ENCODE peak calls at places on chromosomes 16 and 17, in seven cellular contexts. Y is dorsolateral prefrontal cortex, L is uterus, V is astrocyte of the spinal cord, E is fibroblast of pulmonary artery, B is Peyer's patch, N is cardiac fibroblast. C is an unnamed sample.

GRCh38 chr17:10879110-10879509 is 41.2 kb upstream of the PIRT start:
- DNase-seq in Y (peak), L (no peak), V (no peak), E (peak), B (no peak), N (peak), C (no peak)

GRCh38 chr17:67717192-67717623 is 528 bp upstream of the NOL11 start:
- DNase-seq in Y (no peak), L (no peak), V (peak), E (no peak), B (no peak), N (no peak), C (no peak)

GRCh38 chr16:52597772-52598483 is 51.0 kb upstream of the TOX3 start:
- DNase-seq in Y (no peak), L (no peak), V (no peak), E (no peak), B (no peak), N (no peak), C (no peak)

GRCh38 chr17:75130059-75130631 is 1.4 kb downstream of the NT5C start:
- DNase-seq in Y (no peak), L (no peak), V (no peak), E (no peak), B (no peak), N (no peak), C (no peak)

GRCh38 chr17:75872434-75873351 is 5.7 kb downstream of the TRIM47 start:
- DNase-seq in Y (no peak), L (peak), V (peak), E (peak), B (peak), N (peak), C (no peak)

GRCh38 chr17:59399914-59400313 is 68.5 kb downstream of the YPEL2 start:
- DNase-seq in Y (no peak), L (no peak), V (no peak), E (no peak), B (no peak), N (no peak), C (no peak)

GRCh38 chr16:80554037-80554436 is 13.2 kb downstream of the DYNLRB2 start:
- DNase-seq in Y (no peak), L (no peak), V (no peak), E (no peak), B (no peak), N (no peak), C (no peak)

GRCh38 chr16:57764341-57765159 is 29.0 kb downstream of the KATNB1 start:
- DNase-seq in Y (peak), L (no peak), V (peak), E (peak), B (no peak), N (peak), C (peak)

GRCh38 chr17:44382917-44383316 is 6.5 kb downstream of the ITGA2B start:
- DNase-seq in Y (no peak), L (no peak), V (no peak), E (no peak), B (no peak), N (no peak), C (no peak)

GRCh38 chr16:58128181-58128631 is 975 bp downstream of the CFAP20 start:
- DNase-seq in Y (no peak), L (no peak), V (no peak), E (no peak), B (peak), N (no peak), C (no peak)

GRCh38 chr16:24534634-24535033 is 4.7 kb upstream of the RBBP6 start:
- DNase-seq in Y (no peak), L (no peak), V (no peak), E (no peak), B (no peak), N (peak), C (no peak)

GRCh38 chr16:70694088-70694487 is 8.2 kb upstream of the MTSS2 start:
- DNase-seq in Y (no peak), L (peak), V (peak), E (peak), B (no peak), N (peak), C (peak)

GRCh38 chr17:78271419-78272160 is 40.2 kb downstream of the TMEM235 start:
- DNase-seq in Y (no peak), L (no peak), V (no peak), E (no peak), B (no peak), N (no peak), C (no peak)

GRCh38 chr17:78268191-78268874 is 36.9 kb downstream of the TMEM235 start:
- DNase-seq in Y (no peak), L (no peak), V (no peak), E (no peak), B (no peak), N (no peak), C (no peak)

GRCh38 chr17:78268960-78269892 is 37.8 kb downstream of the TMEM235 start:
- DNase-seq in Y (no peak), L (no peak), V (peak), E (peak), B (no peak), N (no peak), C (no peak)

GRCh38 chr17:78272181-78272913 is 40.9 kb downstream of the TMEM235 start:
- DNase-seq in Y (peak), L (no peak), V (peak), E (peak), B (peak), N (peak), C (no peak)

DNA sequence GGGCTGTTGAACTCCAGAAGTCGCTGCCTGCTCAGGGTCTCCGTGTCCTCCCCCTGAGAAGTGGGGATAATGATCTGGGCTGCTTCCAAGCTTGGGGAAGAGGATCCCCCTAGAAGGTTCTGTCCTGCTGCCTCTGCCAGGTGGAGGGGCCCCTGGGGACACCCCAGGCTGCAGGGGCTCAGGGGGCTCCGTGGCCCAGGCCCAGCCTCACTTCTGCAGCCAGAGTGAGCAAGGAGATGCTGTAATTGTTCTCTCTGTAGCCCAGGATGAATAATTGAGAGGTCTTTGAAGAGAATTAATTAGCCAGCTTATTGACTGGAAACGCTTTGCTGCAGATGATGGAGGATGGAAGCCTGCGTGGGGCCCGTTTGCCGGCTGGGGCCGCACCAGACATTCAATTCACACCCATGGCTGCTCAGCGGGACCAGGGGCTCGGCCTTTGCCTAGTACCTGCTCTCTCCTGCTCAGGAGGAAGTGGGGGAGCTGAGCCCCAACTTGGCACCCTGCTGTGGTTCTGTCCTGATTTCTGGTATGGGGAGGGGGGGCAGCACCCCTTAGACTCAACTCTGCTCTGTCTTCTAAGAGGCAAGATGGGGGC is 38.6 kb downstream of the TMEM235 start:
- DNase-seq in Y (no peak), L (no peak), V (no peak), E (no peak), B (no peak), N (no peak), C (no peak)
- TF ChIP-seq CTCF in Y (no peak), L (no peak), V (no peak), E (no peak), B (no peak), N (no peak), C (no peak)

DNA sequence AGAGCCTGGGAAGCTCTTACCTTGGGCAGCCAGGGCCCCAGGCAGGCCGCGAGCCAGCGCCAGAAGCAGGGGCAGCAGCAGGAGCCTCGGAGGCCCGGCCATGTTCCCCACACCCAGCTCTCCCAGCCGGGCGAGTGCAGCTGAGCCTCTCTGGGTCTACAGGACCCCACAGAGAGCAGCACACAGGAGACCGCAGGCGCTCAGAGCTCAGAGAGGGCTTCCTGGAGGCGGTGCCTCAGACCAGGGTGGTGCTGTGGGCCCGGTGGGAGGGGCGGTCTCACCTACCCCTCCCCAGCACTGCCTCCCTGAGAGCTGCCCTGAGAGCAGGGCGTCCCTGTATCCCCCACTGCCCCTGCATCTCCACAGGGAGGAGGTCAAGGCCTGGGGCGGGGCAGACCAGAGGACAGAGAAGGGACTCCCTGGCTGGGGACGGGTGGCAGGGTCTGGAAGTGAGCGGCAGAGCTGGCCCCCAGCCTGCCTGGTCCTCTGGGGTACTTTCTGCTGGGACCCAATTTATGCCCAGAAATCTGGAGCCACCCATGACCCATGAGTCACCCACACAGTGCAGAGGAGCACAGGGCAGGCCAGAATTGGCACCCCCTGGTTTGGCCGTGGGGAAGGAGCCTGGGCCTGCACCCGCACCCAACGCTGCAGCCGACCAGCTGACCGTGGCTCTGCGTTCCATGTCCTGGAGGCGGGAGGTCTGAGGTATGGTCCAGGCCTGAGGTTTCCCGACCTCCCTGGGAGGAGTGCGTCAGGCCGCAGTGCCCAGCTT is at the start of gene CD7:
- DNase-seq in Y (no peak), L (no peak), V (no peak), E (no peak), B (peak), N (no peak), C (no peak)
- H3K4me3 ChIP-seq in Y (no peak), L (no peak), V (no peak), E (no peak), B (peak), N (no peak), C (no peak)

GRCh38 chr17:57106107-57106835 is 21.2 kb downstream of the AKAP1 start:
- DNase-seq in Y (no peak), L (no peak), V (no peak), E (no peak), B (peak), N (no peak), C (no peak)
- TF ChIP-seq CTCF in Y (no peak), L (no peak), V (peak), E (peak), B (peak), N (peak), C (peak)

DNA sequence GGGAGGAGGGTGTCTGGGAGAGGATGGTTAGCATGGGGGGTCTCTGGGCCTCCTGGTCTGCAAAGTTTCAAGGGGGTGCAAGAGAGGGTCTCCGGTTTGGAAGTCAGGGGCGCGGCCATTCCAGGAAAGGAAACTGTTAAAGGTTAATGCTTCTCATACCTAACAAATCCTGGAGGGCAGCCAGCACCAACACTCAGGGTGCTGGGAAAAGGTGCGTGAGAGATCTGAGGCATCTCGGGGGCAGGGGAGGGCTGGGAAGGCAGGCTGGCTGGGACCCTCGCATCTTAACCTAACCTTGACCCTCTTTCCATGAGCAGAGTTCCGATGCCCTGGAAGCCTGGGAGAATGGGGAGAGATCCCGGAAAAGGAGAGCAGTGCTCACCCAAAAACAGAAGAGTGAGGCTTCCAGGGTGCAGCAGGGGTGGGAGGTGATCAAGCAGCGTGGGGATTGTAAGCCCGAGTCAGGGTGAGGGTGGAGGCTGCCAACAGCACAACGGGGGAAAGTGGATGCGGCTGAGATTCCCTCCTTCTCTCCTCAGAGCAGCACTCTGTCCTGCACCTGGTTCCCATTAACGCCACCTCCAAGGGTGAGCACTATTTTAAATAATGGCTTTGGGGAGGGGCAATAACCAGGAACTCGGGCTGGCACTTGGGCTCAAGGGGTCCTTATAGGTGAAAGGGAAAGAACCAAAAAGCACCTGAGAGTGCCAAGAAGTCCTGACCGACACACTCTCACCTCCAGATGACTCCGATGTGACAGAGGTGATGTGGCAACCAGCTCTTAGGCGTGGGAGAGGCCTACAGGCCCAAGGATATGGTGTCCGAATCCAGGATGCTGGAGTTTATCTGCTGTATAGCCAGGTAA is 989 bp downstream of the TNFSF13 start:
- DNase-seq in Y (no peak), L (no peak), V (no peak), E (no peak), B (peak), N (no peak), C (no peak)
- H3K4me3 ChIP-seq in Y (peak), L (no peak), V (no peak), E (no peak), B (peak), N (no peak), C (no peak)

GRCh38 chr17:19239544-19239943 is 2.4 kb downstream of the EPN2 start:
- DNase-seq in Y (no peak), L (no peak), V (no peak), E (peak), B (peak), N (no peak), C (no peak)

GRCh38 chr17:19242323-19242722 is 5.2 kb downstream of the EPN2 start:
- DNase-seq in Y (no peak), L (no peak), V (no peak), E (no peak), B (peak), N (no peak), C (no peak)

GRCh38 chr17:19238167-19238505 is 970 bp downstream of the EPN2 start:
- DNase-seq in Y (peak), L (peak), V (no peak), E (no peak), B (peak), N (peak), C (no peak)

GRCh38 chr17:19242926-19243325 is 5.8 kb downstream of the EPN2 start:
- DNase-seq in Y (no peak), L (no peak), V (no peak), E (no peak), B (no peak), N (no peak), C (no peak)

DNA sequence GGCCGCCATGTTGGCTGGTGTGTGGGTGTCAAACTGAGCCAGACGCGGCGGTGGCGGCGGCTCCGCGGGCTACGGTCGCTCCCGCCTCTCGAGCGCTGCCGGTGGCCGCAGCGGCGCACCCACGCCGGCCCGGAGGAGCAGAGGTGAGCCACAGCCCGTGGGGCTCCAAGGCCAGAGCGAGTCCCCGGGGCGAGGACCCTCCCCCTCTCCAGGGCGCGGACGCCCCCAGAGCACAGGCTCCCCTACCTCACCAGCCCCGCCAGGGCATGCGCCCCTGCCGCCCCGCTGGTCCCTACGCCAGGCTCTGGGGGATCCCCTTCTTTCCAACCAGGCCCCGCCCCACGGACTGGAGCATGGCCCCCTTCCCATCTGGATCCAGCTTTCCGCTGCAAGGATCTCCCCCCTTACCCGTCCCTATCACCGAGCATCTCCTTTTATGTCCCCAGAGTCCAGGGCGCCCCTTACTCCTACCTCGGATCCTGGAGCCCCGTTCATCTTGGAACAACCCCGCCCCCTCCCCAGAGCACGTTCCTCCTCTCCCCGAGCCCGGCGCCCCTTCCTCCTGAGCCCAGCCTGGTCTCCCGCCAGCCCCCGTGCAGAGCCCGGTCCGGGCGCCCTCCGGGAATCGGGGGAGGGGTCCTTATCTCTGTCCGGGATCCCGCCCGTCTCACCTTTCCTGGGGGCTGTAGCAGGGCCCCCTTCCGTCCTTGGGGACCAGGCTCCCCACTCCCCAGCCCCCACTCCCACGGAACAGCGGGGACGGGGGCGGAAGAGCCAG is 412 bp downstream of the EPN2 start:
- DNase-seq in Y (no peak), L (no peak), V (no peak), E (no peak), B (peak), N (no peak), C (no peak)
- TF ChIP-seq CTCF in Y (no peak), L (no peak), V (no peak), E (no peak), B (peak), N (no peak), C (no peak)

DNA sequence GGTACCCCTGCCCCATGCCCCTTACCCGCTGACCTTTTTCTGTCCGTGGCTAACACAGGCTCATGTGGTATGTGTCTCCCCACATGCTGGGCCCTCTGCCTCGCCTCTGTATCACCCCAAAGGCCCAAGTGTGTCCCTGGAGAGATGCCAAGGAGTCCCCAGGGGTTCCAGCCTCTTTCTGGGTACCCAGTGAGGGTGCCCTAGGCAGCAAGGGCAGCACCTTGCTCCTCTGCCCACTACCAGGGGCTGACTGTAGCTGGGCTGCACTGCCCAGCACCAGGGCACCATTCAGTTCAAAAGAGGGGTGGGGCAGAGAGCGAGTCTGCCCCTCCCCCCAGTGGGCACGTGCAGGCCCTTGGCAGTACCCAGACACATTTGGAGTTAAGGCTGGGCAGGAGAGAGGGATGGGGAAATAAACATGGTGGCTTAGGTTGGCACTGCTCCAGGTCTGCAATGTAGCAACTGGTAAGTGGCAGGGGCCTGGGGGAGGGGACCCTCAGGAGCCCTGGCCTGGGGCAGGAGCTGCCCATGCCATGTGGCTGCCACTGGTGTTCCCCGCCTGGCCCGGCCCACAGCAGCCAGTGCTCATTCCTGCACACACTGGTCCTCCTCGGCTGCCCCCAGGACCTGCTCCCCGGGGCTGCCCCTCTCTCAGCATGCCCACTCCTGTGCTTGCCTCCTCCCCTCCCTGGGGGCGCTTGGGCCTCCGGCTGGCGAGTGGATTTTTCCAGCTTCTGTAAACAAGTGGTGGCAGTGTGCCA is 9.1 kb downstream of the THRA start:
- DNase-seq in Y (peak), L (peak), V (no peak), E (peak), B (peak), N (peak), C (no peak)
- H3K4me3 ChIP-seq in Y (peak), L (peak), V (no peak), E (no peak), B (peak), N (no peak), C (no peak)